ENCODE peak calls at places on chromosome 12, in seven cellular contexts. W is PC-3, O is lung, H is fibroblast of lung, Y is sigmoid colon, I is Panc1, B is pancreas. F is an unnamed sample.

GRCh38 chr12:68180792-68181744 is 21.5 kb upstream of the IFNG start:
- DNase-seq in I (no peak), H (no peak), W (no peak), O (no peak), Y (no peak), B (no peak), F (peak; percentile 50)

GRCh38 chr12:56145218-56145617 is 7.2 kb upstream of the MYL6B start:
- DNase-seq in I (no peak), H (no peak), O (no peak), B (no peak), Y (no peak), W (no peak), F (no peak)

GRCh38 chr12:39619316-39619659 is 315 bp downstream of the ABCD2 start:
- DNase-seq in O (no peak), Y (no peak), I (no peak), B (no peak), W (no peak), H (no peak), F (no peak)

GRCh38 chr12:5391638-5392037 is 40.3 kb upstream of the NTF3 start:
- DNase-seq in W (no peak), H (no peak), O (no peak), B (no peak), Y (no peak), I (no peak), F (no peak)

GRCh38 chr12:30870491-30871265 is 55.9 kb upstream of the TSPAN11 start:
- DNase-seq in I (no peak), Y (no peak), B (no peak), W (no peak), O (no peak), H (no peak), F (no peak)

GRCh38 chr12:52056801-52057613 is 5.8 kb downstream of the NR4A1 start:
- DNase-seq in I (no peak), B (peak; percentile 36), W (no peak), O (no peak), H (peak; percentile 24), Y (peak; percentile 87), F (no peak)

GRCh38 chr12:93040367-93040766 is 111.3 kb upstream of the EEA1 start:
- DNase-seq in Y (no peak), W (no peak), O (no peak), I (no peak), B (no peak), H (no peak), F (no peak)

GRCh38 chr12:131536337-131536736 is 174.6 kb upstream of the SFSWAP start:
- DNase-seq in W (no peak), B (no peak), I (no peak), H (no peak), O (no peak), Y (no peak), F (no peak)

GRCh38 chr12:106106892-106107291 is 31.9 kb downstream of the NUAK1 start:
- DNase-seq in Y (no peak), W (peak; percentile 87), I (no peak), O (no peak), H (no peak), B (no peak), F (no peak)

GRCh38 chr12:89951050-89951693 is 242.5 kb upstream of the ATP2B1 start:
- DNase-seq in H (peak; percentile 30), B (no peak), I (no peak), O (no peak), W (peak; percentile 97), Y (no peak), F (no peak)

GRCh38 chr12:53181935-53182334 is 1.2 kb upstream of the CSAD start:
- DNase-seq in W (no peak), Y (no peak), O (no peak), I (no peak), H (no peak), B (no peak), F (no peak)

GRCh38 chr12:53180270-53180930 is at the start of the genes CSAD and ZNF740:
- DNase-seq in W (peak; percentile 98), B (peak; percentile 97), H (peak; percentile 97), I (peak; percentile 85), Y (peak; percentile 99), O (peak; percentile 97), F (peak; percentile 99)

GRCh38 chr12:53184828-53185227 is 4.1 kb upstream of the CSAD start:
- DNase-seq in B (no peak), H (no peak), I (no peak), Y (no peak), O (no peak), W (no peak), F (no peak)

GRCh38 chr12:53180931-53181645 is 363 bp upstream of the CSAD start:
- DNase-seq in H (peak; percentile 77), Y (peak; percentile 86), B (peak; percentile 82), O (peak; percentile 70), I (no peak), W (peak; percentile 86), F (peak; percentile 79)

DNA sequence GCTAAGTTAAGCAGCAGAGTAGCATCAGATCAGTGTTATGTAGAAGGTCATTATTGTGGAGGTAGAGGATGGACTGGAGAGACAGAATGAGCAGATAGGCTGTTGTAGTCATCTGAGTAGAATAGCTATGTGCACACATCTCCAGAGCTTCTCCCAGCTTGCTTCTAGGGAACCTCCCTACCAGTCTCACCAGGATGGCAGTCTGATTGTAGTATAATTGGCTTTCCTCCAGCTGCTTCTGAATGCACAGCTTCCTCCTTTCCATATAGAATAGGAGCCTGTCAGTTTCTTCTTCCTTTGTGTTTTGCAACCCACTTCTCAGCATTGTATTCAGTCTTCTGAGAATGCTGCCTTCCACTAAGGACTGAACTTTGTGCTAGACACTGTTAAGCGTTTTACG is 2.1 kb upstream of the CSAD start:
- DNase-seq in Y (no peak), H (no peak), B (no peak), W (peak; percentile 23), O (no peak), I (no peak), F (no peak)
- H3K4me1 ChIP-seq in Y (peaks cover 43% of the 10 kb centered on the region), H (peaks cover 10% of the 10 kb centered on the region), B (peaks cover 24% of the 10 kb centered on the region), W (peaks cover 31% of the 10 kb centered on the region), O (peaks cover 7% of the 10 kb centered on the region), I (peaks cover 26% of the 10 kb centered on the region), F (peaks cover 41% of the 10 kb centered on the region)

DNA sequence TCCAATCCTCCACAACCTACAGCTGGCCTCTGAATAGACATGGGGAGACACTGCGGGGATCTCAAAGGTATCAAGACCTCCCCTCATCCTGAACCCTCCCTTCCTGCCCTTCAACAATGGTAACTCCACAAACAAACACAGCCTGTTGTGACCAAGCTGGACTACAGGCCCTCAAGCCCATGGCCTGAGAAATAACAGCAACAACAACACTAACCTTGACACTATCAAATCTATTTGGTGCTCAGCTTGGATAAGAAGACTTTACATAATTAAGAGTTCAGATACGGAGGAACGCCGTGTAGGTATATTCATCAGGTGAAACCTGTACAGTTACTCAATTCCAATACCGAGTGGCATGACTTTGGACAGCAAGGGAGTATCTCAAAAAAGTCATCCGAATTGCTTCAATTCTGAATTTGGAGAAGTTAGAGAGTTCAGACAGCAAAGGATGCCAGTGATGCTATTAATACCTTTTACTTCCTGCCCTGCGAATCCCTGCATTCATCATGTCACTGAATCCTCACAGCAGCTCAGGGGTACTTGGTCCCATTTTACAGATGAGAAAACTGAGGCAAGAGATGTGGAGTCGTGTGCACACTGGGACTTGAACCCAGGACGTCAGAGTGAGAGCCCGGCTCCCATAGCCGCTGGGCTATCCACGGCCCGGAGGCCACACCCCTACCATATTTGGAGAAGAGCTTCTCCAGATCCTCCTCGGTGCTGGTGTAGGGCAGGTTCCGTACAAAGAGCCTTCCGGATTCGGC is 17.8 kb downstream of the RBM19 start:
- DNase-seq in W (no peak), H (no peak), O (no peak), B (no peak), Y (no peak), I (no peak), F (no peak)
- H3K36me3 ChIP-seq in W (peaks cover 53% of the 10 kb centered on the region), H (peaks cover 11% of the 10 kb centered on the region), O (peaks cover 18% of the 10 kb centered on the region), B (peaks cover 10% of the 10 kb centered on the region), Y (peaks cover 64% of the 10 kb centered on the region), I (no peaks in the 10 kb centered on the region), F (peaks cover 18% of the 10 kb centered on the region)

GRCh38 chr12:103912069-103912468 is 18.1 kb upstream of the HSP90B1 start:
- DNase-seq in W (no peak), I (no peak), Y (no peak), O (no peak), H (no peak), B (no peak), F (no peak)
- H3K4me1 ChIP-seq in W (no peaks in the 10 kb centered on the region), I (no peaks in the 10 kb centered on the region), Y (peaks cover 10% of the 10 kb centered on the region), O (peaks cover 3% of the 10 kb centered on the region), H (peaks cover 3% of the 10 kb centered on the region), B (no peaks in the 10 kb centered on the region), F (peaks cover 16% of the 10 kb centered on the region)

GRCh38 chr12:46256942-46257341 is 11.9 kb downstream of the SLC38A1 start:
- DNase-seq in Y (no peak), I (no peak), O (no peak), B (no peak), W (no peak), H (no peak), F (no peak)
- H3K36me3 ChIP-seq in Y (no peaks in the 10 kb centered on the region), I (peaks cover 11% of the 10 kb centered on the region), O (no peaks in the 10 kb centered on the region), B (no peaks in the 10 kb centered on the region), W (peaks cover 28% of the 10 kb centered on the region), H (no peaks in the 10 kb centered on the region), F (no peaks in the 10 kb centered on the region)

DNA sequence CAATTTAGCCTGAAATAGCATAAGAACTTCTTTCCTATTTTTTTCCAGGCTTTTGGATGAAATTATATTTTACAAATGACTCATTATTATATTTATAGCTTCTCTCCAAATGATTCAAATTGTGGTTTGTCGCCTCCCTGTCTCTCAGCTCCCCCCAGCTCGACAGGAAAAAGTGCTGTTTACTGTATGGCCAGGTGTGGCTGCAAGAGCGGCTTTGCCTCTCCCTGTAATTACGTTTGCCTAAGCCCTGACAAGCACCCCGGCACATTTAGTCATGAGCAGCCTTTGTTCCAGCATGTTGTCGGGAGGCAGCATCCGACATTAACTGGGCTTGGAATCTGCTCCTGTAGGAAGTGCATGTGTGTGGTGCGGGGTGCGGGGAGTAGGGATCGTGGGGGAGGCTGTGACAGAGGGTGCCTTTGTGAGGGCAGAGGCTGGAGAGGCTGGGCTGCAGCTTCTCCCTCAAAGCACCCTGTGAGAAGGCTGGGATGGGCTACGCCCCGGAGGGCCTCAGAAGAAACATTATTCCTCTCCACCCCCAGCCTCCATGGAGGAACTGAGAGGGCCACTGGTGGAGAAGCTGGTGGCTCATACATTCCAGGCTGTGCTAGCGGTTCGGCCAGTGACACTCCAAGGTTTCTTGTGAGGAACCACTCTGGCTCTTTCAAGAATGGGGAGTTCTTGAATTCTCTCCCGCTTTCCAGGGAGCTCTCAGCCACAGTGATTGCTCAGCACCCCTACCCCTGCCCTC is 42.1 kb upstream of the CTDSP2 start:
- DNase-seq in Y (no peak), B (no peak), H (peak; percentile 73), W (peak; percentile 82), O (peak; percentile 39), I (no peak), F (peak; percentile 56)
- H3K4me1 ChIP-seq in Y (peaks cover 59% of the 10 kb centered on the region), B (no peaks in the 10 kb centered on the region), H (peaks cover 42% of the 10 kb centered on the region), W (peaks cover 38% of the 10 kb centered on the region), O (peaks cover 35% of the 10 kb centered on the region), I (peaks cover 58% of the 10 kb centered on the region), F (peaks cover 53% of the 10 kb centered on the region)